ENCODE peak calls at places on chromosome X, in five cellular contexts. S is GM23338, L is A673, H is fibroblast of mammary gland, Y is fibroblast of lung. M is an unnamed sample.

GRCh38 chrX:39823424-39823823 is 274.3 kb downstream of the BCOR start:
- DNase-seq in H (no peak), S (no peak), L (no peak), Y (no peak), M (no peak)

GRCh38 chrX:54721424-54721823 is 76.6 kb downstream of the ITIH6 start:
- DNase-seq in H (no peak), Y (no peak), S (no peak), L (no peak), M (no peak)

GRCh38 chrX:56833626-56834025 is 104.6 kb downstream of the NBDY start:
- DNase-seq in S (no peak), H (no peak), Y (no peak), L (no peak), M (no peak)

GRCh38 chrX:153723351-153724251 is 586 bp downstream of the BCAP31 start:
- DNase-seq in Y (peak; percentile 41), L (peak; percentile 56), S (peak; percentile 56), H (peak; percentile 38), M (no peak)

GRCh38 chrX:65706041-65706828 is 38.8 kb downstream of the MSN start:
- DNase-seq in H (peak; percentile 81), Y (peak; percentile 80), S (no peak), L (peak; percentile 17), M (no peak)

GRCh38 chrX:18721683-18722499 is 14.4 kb downstream of the PPEF1 start:
- DNase-seq in Y (no peak), H (no peak), L (no peak), S (no peak), M (no peak)

GRCh38 chrX:29724316-29724715 is 491.0 kb upstream of the MAGEB2 start:
- DNase-seq in L (no peak), Y (no peak), H (no peak), S (no peak), M (no peak)

GRCh38 chrX:75115707-75116413 is 40.2 kb downstream of the ABCB7 start:
- DNase-seq in H (no peak), L (no peak), S (peak; percentile 59), Y (no peak), M (no peak)

GRCh38 chrX:71627588-71628404 is 9.5 kb upstream of the CXCR3 start:
- DNase-seq in H (peak; percentile 35), S (no peak), Y (no peak), L (no peak), M (no peak)

GRCh38 chrX:55816023-55816422 is 98.5 kb downstream of the RRAGB start:
- DNase-seq in L (no peak), H (no peak), S (no peak), Y (no peak), M (no peak)

GRCh38 chrX:15930585-15930984 is 76.0 kb upstream of the AP1S2 start:
- DNase-seq in L (peak; percentile 71), S (peak; percentile 64), H (peak; percentile 58), Y (peak; percentile 57), M (peak; percentile 29)

GRCh38 chrX:151870603-151871002 is 42.1 kb upstream of the MAGEA4 start:
- DNase-seq in Y (peak; percentile 50), S (no peak), L (no peak), H (peak; percentile 87), M (peak; percentile 57)

GRCh38 chrX:153906126-153906917 is 1.8 kb downstream of the AVPR2 start:
- DNase-seq in Y (no peak), H (no peak), S (no peak), L (no peak), M (no peak)

DNA sequence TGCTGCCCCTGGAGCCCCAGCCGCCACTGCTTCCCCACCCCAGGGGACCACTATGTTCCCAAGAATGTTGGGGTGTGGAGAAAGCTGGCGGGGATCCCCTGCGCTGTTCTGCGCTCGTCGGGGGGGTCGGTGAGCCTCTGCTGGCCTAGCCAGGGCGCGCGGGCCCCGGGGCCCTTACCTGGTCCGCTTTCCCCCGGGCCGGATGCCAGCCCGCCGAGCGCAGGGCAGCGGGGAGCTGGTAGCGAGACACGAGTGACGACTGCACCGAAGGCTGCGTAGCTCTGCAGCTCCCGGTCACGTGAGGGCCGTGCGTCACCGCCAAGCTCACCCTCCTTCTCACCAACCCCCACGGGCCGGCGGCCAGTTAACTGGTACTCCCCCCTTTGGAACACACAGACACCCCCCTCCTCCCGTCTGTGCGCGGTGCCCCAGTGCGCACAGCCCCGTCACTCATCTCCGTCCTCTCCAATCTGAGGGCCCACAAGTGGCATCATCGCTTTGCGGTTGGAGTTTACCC is at the start of gene BEX1:
- DNase-seq in L (peak; percentile 75), H (peak; percentile 23), Y (peak; percentile 32), S (peak; percentile 80), M (peak; percentile 9)
- H3K4me3 ChIP-seq in L (peak within 1 kb of the TSS; percentile 55), H (peak within 1 kb of the TSS; percentile 9), Y (no peak within 1 kb of the TSS), S (peak within 1 kb of the TSS; percentile 61), M (peak within 1 kb of the TSS; percentile 47)

DNA sequence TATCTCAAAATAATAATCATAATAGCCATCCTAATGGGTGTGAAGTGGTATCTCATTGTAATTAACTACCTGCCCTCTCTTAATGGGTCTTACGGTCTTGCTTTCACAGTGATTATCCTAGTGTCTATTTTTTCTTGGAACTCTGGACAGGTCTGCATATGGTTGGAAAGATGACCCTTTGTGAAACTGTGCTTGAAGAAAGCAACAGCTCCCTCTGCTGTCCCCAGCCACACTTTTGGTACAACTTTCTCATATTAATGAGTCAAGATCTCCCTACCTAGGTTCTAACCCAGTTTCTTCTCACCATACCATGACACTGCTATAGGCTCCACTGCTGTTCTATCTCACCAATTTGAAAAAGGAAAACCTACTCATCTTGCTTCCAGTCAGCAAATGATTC is 2.4 kb downstream of the TFDP3 start:
- DNase-seq in S (peak; percentile 21), L (peak; percentile 52), Y (peak; percentile 11), H (peak; percentile 31), M (no peak)
- TF ChIP-seq CTCF in S (peak; percentile 50), L (peak; percentile 69), Y (peak; percentile 34), H (peak; percentile 43), M (peak; percentile 35)

DNA sequence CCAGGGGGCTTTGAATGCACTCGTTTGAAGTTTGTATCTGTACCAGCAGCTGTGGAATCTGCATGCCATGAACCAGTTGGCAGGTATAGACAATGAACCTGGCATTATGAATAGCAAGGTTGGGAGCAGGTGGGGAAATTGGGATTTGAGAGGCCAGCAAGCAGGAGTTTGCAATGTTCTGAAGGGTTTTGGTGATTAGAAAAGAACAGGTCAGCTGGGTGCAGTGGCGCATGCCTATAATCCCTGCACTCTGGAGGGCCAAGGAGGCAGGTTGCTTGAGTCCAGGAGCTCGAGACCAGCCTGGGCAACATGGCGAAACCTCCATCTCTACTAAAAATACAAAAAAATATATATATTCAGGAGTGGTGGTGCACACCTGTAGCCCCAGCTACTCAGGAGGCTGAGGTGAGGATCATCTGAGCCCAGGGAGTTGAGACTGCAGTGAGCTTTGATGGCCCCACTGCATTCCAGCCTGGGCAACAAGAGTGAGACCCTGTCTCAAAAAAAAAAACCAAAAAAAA is 64.0 kb downstream of the TSC22D3 start:
- DNase-seq in S (no peak), Y (no peak), H (peak; percentile 29), L (no peak), M (no peak)
- H3K4me3 ChIP-seq in S (no peak overlapping the region), Y (no peak overlapping the region), H (no peak overlapping the region), L (no peak overlapping the region), M (no peak overlapping the region)

DNA sequence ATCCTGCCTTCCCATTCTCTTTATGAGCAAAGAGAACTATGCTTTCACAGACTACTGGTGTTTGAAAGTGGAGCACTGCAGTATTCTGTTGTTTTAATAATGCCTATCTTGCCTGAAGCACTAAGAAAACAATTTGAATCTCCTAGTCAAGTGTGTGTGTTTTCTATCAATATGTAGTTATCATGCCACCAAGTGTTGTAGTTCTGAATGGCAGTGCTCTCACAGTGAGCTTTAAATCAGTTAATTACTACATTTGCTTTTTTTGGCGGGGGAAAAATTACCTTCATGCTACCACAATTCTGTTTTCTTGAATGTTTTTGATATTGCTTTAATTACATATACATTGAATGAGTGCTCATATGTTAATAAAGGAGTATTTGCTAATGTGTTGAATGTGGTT is 143.6 kb upstream of the FAM47A start:
- DNase-seq in L (peak; percentile 9), H (no peak), Y (no peak), S (peak; percentile 31), M (no peak)
- TF ChIP-seq CTCF in L (peak; percentile 37), H (no peak), Y (no peak), S (peak; percentile 48), M (no peak)

GRCh38 chrX:129782015-129782495 is 2.3 kb downstream of the SASH3 start:
- DNase-seq in H (no peak), Y (no peak), S (no peak), L (no peak), M (no peak)

GRCh38 chrX:129779086-129779672 is 570 bp upstream of the SASH3 start:
- DNase-seq in S (no peak), L (no peak), Y (no peak), H (no peak), M (no peak)

GRCh38 chrX:129780441-129781105 is 824 bp downstream of the SASH3 start:
- DNase-seq in S (no peak), Y (no peak), H (no peak), L (no peak), M (no peak)

GRCh38 chrX:129781134-129782014 is 1.6 kb downstream of the SASH3 start:
- DNase-seq in H (no peak), Y (no peak), L (no peak), S (no peak), M (no peak)

DNA sequence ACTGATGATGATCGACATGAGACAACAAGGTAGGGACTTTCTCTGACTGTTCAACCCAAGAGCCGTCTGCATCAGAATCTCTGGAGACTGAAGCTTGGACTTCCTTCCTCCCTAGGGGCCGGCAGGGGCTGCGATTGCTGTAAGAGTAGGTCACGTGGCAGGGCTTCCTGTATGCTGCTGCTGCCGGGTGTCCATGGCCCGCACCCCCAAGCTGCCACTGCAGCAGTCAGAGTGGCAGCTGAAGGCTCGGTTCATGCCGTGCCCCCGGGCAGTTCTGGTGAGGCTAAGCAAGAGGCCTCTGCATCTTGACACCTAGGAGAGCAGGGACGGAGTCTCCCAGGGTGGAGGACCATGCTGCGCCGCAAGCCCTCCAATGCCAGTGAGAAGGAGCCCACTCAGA is at the start of gene SASH3:
- DNase-seq in Y (no peak), H (no peak), L (no peak), S (no peak), M (no peak)
- H3K4me3 ChIP-seq in Y (no peak within 1 kb of the TSS), H (no peak within 1 kb of the TSS), L (no peak within 1 kb of the TSS), S (no peak within 1 kb of the TSS), M (no peak within 1 kb of the TSS)